ENCODE peak calls at places on chromosomes 3 and 15, in four cellular contexts. H is T1000; A is HT-29; D is stimulated activated CD8-positive, alpha-beta memory T cell treated with anti-CD3 and anti-CD28 coated beads, Interleukin-7, amount 100 ng/mL, for 4 hours. Q is an unnamed sample.

GRCh38 chr3:173660645-173661299 is 263.2 kb downstream of the NLGN1 start:
- DNase-seq in H (no peak), A (no peak), D (no peak), Q (no peak)

GRCh38 chr15:92904832-92905640 is 4.9 kb downstream of the CHD2 start:
- DNase-seq in H (no peak), A (peak; percentile 58), D (no peak), Q (peak; percentile 28)

GRCh38 chr3:188914556-188914955 is 257.2 kb upstream of the TPRG1 start:
- DNase-seq in H (no peak), A (no peak), D (no peak), Q (peak; percentile 29)

GRCh38 chr3:50095352-50095998 is 6.8 kb downstream of the RBM5 start:
- DNase-seq in H (no peak), A (no peak), D (no peak), Q (no peak)

GRCh38 chr15:68382286-68383007 is 49.5 kb downstream of the ITGA11 start:
- DNase-seq in H (no peak), A (no peak), D (no peak), Q (no peak)

GRCh38 chr3:50654196-50654595 is 20.5 kb upstream of the DOCK3 start:
- DNase-seq in H (no peak), A (no peak), D (no peak), Q (no peak)

GRCh38 chr3:151421956-151422355 is 37.4 kb upstream of the P2RY12 start:
- DNase-seq in H (no peak), A (peak; percentile 18), D (no peak), Q (no peak)

GRCh38 chr3:114449271-114450007 is 155.6 kb downstream of the TIGIT start:
- DNase-seq in H (no peak), A (no peak), D (no peak), Q (no peak)

GRCh38 chr3:139675327-139675726 is 2.4 kb downstream of the NMNAT3 start:
- DNase-seq in H (no peak), A (no peak), D (no peak), Q (no peak)